ENCODE peak calls at places on chromosomes 5 and 9, in nine cellular contexts. O is mammary epithelial cell, U is PC-3, Y is HCT116, T is GM23248, Z is hepatocyte, R is GM12878, N is MM.1S, P is H1. L is an unnamed sample.
A peak's percentile ranks its signal among the peaks of the same experiment; 100 is the strongest.

GRCh38 chr9:80874276-80874675 is 815.1 kb downstream of the TLE1 start:
- DNase-seq in O (peak; percentile 81), Z (no peak), R (no peak), T (peak; percentile 42), P (no peak), U (peak; percentile 80), Y (no peak), N (no peak), L (no peak)

GRCh38 chr9:90916147-90916734 is 114.6 kb downstream of the SYK start:
- DNase-seq in N (no peak), Y (no peak), Z (no peak), T (peak; percentile 50), O (peak; percentile 81), R (no peak), P (no peak), U (peak; percentile 14), L (no peak)

GRCh38 chr5:79201206-79201605 is 34.7 kb upstream of the JMY start:
- DNase-seq in O (no peak), R (no peak), Z (no peak), Y (no peak), N (no peak), P (no peak), T (no peak), U (no peak), L (peak; percentile 6)

GRCh38 chr5:135344351-135344750 is 54.7 kb downstream of the MACROH2A1 start:
- DNase-seq in N (no peak), P (no peak), Y (no peak), Z (no peak), R (no peak), O (no peak), U (no peak), T (peak; percentile 77), L (no peak)

GRCh38 chr5:76622973-76623596 is at the start of gene F2RL2:
- DNase-seq in T (peak; percentile 80), Z (peak; percentile 59), N (no peak), U (peak; percentile 43), R (no peak), Y (no peak), O (no peak), P (no peak), L (peak; percentile 76)

GRCh38 chr5:151958111-151958510 is 33.5 kb upstream of the GLRA1 start:
- DNase-seq in T (no peak), Y (no peak), P (no peak), Z (no peak), N (no peak), U (no peak), O (no peak), R (no peak), L (no peak)

GRCh38 chr9:136629879-136630661 is 32.6 kb upstream of the EGFL7 start:
- DNase-seq in Y (no peak), Z (peak; percentile 80), O (peak; percentile 29), T (peak; percentile 44), N (peak; percentile 15), P (peak; percentile 36), U (peak; percentile 39), R (no peak), L (peak; percentile 90)

GRCh38 chr5:36836831-36837230 is 39.7 kb upstream of the NIPBL start:
- DNase-seq in N (no peak), U (no peak), Z (no peak), T (no peak), R (no peak), O (no peak), P (no peak), Y (no peak), L (no peak)

GRCh38 chr9:110207071-110207923 is 662 bp downstream of the C9orf152 start:
- DNase-seq in R (no peak), T (no peak), P (no peak), U (peak; percentile 62), O (no peak), Z (no peak), Y (no peak), N (no peak), L (no peak)

GRCh38 chr9:73684601-73685000 is 532.9 kb downstream of the ANXA1 start:
- DNase-seq in Z (no peak), N (no peak), T (peak; percentile 19), P (no peak), O (peak; percentile 96), Y (no peak), R (no peak), U (peak; percentile 74), L (no peak)

GRCh38 chr5:45695680-45696093 is 493 bp downstream of the HCN1 start:
- DNase-seq in O (no peak), U (no peak), T (no peak), R (no peak), P (no peak), Y (no peak), N (no peak), Z (no peak), L (no peak)

GRCh38 chr9:88828492-88828974 is 162.7 kb upstream of the S1PR3 start:
- DNase-seq in Y (no peak), T (no peak), Z (no peak), U (no peak), N (no peak), R (no peak), P (no peak), O (no peak), L (no peak)

GRCh38 chr5:151024894-151025606 is 4.7 kb downstream of the GPX3 start:
- DNase-seq in P (no peak), N (no peak), Y (no peak), Z (no peak), U (no peak), T (no peak), O (no peak), R (no peak), L (no peak)

GRCh38 chr5:39360483-39361071 is 3.7 kb downstream of the C9 start:
- DNase-seq in N (no peak), R (no peak), O (peak; percentile 91), P (no peak), Z (no peak), T (no peak), U (peak; percentile 25), Y (no peak), L (no peak)

GRCh38 chr5:97998946-97999345 is 774.5 kb upstream of the RGMB start:
- DNase-seq in O (no peak), N (no peak), P (no peak), R (no peak), T (no peak), Z (no peak), Y (no peak), U (no peak), L (peak; percentile 62)

GRCh38 chr5:67660149-67660548 is 463.6 kb upstream of the CD180 start:
- DNase-seq in Y (no peak), T (no peak), P (no peak), O (no peak), U (no peak), R (no peak), Z (no peak), N (no peak), L (no peak)
- TF ChIP-seq EZH2 in Y (no peak), T (no peak), P (no peak), O (no peak), U (no peak), R (no peak), Z (no peak), N (no peak), L (no peak)

GRCh38 chr5:16866795-16867584 is 69.1 kb downstream of the MYO10 start:
- DNase-seq in N (no peak), O (no peak), T (no peak), P (peak; percentile 15), Y (no peak), U (no peak), R (no peak), Z (no peak), L (peak; percentile 64)

GRCh38 chr5:16871746-16872339 is 64.2 kb downstream of the MYO10 start:
- DNase-seq in O (no peak), R (no peak), U (peak; percentile 80), N (no peak), Y (no peak), P (no peak), Z (no peak), T (peak; percentile 80), L (no peak)

GRCh38 chr5:16869821-16870796 is 66.0 kb downstream of the MYO10 start:
- DNase-seq in Z (no peak), P (no peak), Y (peak; percentile 71), T (peak; percentile 71), N (no peak), U (peak; percentile 99), O (peak; percentile 86), R (no peak), L (no peak)

GRCh38 chr5:16867585-16867953 is 68.5 kb downstream of the MYO10 start:
- DNase-seq in U (no peak), Z (no peak), Y (no peak), O (no peak), P (no peak), N (no peak), R (no peak), T (no peak), L (no peak)

DNA sequence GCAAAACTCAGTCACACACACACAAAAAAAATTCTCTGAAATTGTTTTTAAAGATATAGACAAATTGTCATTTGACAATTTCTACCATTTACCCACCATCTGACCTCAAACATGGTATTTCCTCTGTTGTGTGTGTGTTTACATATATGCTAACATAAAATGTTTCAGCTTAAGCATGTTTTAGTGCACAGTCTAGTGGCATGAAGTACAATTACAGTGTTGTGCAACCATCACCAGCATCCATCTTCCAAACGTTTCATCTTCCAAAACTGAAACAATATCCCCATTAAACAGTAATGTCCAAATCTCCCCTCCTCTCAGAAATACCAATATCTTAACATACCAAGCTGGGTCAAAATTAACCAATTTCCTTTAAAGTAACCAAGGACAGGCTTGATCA is 65.2 kb downstream of the MYO10 start:
- DNase-seq in U (no peak), R (no peak), P (no peak), Z (no peak), Y (no peak), O (no peak), T (no peak), N (no peak), L (no peak)
- H3K27ac ChIP-seq in U (peak overlapping the region; percentile 79), R (no peak overlapping the region), P (no peak overlapping the region), Z (no peak overlapping the region), Y (peak overlapping the region; percentile 77), O (no peak overlapping the region), T (peak overlapping the region; percentile 62), N (no peak overlapping the region), L (no peak overlapping the region)

DNA sequence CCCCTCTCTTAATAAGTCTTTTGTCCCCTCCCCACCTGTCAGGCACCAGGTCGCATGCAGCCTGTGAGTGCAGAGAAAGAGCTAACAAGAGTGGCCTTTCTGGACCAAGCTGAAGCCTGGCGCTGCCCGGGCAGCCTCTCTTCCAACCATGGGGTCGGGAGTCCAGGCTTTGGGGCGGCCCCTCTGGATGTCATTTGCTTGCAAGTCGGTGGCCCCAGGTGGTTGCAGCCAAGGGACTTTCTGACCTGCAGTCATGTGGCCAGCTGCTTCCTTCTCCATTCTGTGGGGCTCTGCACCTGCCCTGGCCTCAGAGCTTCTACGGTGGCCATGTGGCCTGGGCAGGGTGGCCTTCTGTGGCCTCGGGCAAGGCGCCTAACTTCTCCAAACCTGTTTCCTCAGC is 159.7 kb downstream of the DAB2IP start:
- DNase-seq in T (no peak), P (no peak), R (no peak), N (no peak), U (no peak), Z (no peak), Y (no peak), O (no peak), L (no peak)
- H3K4me1 ChIP-seq in T (no peaks in the 10 kb centered on the region), P (no peaks in the 10 kb centered on the region), R (no peaks in the 10 kb centered on the region), N (no peaks in the 10 kb centered on the region), U (no peaks in the 10 kb centered on the region), Z (no peaks in the 10 kb centered on the region), Y (no peaks in the 10 kb centered on the region), O (no peaks in the 10 kb centered on the region), L (peaks cover 24% of the 10 kb centered on the region)

DNA sequence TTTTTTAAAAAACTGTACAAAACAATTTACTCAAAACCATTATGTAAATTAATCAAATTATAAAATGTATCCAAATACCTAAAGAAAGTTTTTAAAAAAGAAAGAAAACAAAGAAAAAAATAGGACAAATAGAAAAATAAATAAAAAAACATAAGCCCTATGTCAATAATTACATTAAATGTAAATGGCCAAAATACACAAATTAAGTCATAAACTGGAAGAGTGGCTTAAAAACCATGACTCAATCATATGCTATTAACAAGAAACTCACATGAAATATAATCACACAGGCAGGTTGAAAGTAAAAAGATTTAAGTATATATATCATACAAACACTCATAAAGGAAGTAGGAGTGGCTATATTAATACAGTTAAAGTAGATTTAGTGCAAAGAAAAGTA is 95.3 kb downstream of the PRELID2 start:
- DNase-seq in Z (no peak), U (peak; percentile 39), R (no peak), T (peak; percentile 9), N (no peak), Y (no peak), O (no peak), P (no peak), L (no peak)
- TF ChIP-seq EZH2 in Z (no peak), U (no peak), R (no peak), T (no peak), N (no peak), Y (no peak), O (no peak), P (no peak), L (no peak)